ENCODE peak calls at places on chromosomes 12 and 14, in six cellular contexts. R is HCT116, M is fibroblast of lung, S is neuronal stem cell, O is GM23338, D is trophoblast cell. E is an unnamed sample.
A peak's percentile ranks its signal among the peaks of the same experiment; 100 is the strongest.

GRCh38 chr12:23204933-23205778 is 580.2 kb downstream of the ETNK1 start:
- DNase-seq in R (peak; percentile 6), M (peak; percentile 79), S (peak; percentile 50), O (peak; percentile 72), D (peak; percentile 73), E (peak; percentile 67)

GRCh38 chr14:60670994-60671393 is 21.7 kb upstream of the SIX1 start:
- DNase-seq in R (no peak), M (no peak), S (no peak), O (no peak), D (no peak), E (no peak)

GRCh38 chr12:107435072-107435471 is 250.5 kb upstream of the PWP1 start:
- DNase-seq in R (no peak), M (no peak), S (no peak), O (peak; percentile 34), D (no peak), E (no peak)

GRCh38 chr12:47954467-47955045 is 8.8 kb upstream of the TMEM106C start:
- DNase-seq in R (no peak), M (no peak), S (no peak), O (no peak), D (peak; percentile 94), E (no peak)

GRCh38 chr14:99183716-99184115 is 88.3 kb downstream of the BCL11B start:
- DNase-seq in R (no peak), M (no peak), S (no peak), O (no peak), D (no peak), E (no peak)

GRCh38 chr14:80850197-80850814 is 91.2 kb downstream of the CEP128 start:
- DNase-seq in R (peak; percentile 21), M (peak; percentile 76), S (peak; percentile 17), O (peak; percentile 54), D (peak; percentile 76), E (peak; percentile 41)

GRCh38 chr12:57883700-57884099 is 37.2 kb upstream of the CTDSP2 start:
- DNase-seq in R (no peak), M (no peak), S (no peak), O (no peak), D (no peak), E (no peak)

GRCh38 chr12:66823857-66824570 is 145.1 kb upstream of the GRIP1 start:
- DNase-seq in R (no peak), M (no peak), S (no peak), O (no peak), D (peak; percentile 95), E (no peak)

GRCh38 chr12:132558861-132559623 is 51.3 kb downstream of the LRCOL1 start:
- DNase-seq in R (no peak), M (no peak), S (no peak), O (no peak), D (peak; percentile 24), E (peak; percentile 40)

GRCh38 chr12:14185441-14186192 is 179.9 kb upstream of the ATF7IP start:
- DNase-seq in R (peak; percentile 39), M (peak; percentile 37), S (peak; percentile 57), O (peak; percentile 93), D (peak; percentile 82), E (peak; percentile 75)

GRCh38 chr12:38898001-38898684 is 7.2 kb downstream of the CPNE8 start:
- DNase-seq in R (no peak), M (no peak), S (no peak), O (peak; percentile 88), D (peak; percentile 94), E (no peak)

GRCh38 chr12:96034631-96035282 is 630 bp downstream of the LTA4H start:
- DNase-seq in R (no peak), M (peak; percentile 45), S (peak; percentile 31), O (peak; percentile 58), D (peak; percentile 18), E (peak; percentile 32)

GRCh38 chr12:64142382-64142781 is 79.7 kb downstream of the KICS2 start:
- DNase-seq in R (no peak), M (no peak), S (no peak), O (no peak), D (no peak), E (no peak)

GRCh38 chr12:130953783-130954543 is at the start of gene ADGRD1:
- DNase-seq in R (no peak), M (peak; percentile 85), S (no peak), O (peak; percentile 38), D (peak; percentile 18), E (no peak)

GRCh38 chr14:23650506-23650905 is 14.3 kb downstream of the DHRS2 start:
- DNase-seq in R (no peak), M (no peak), S (no peak), O (no peak), D (no peak), E (no peak)

GRCh38 chr12:14938301-14938700 is at the start of gene ERP27:
- DNase-seq in R (no peak), M (no peak), S (no peak), O (no peak), D (peak; percentile 64), E (no peak)

GRCh38 chr12:30902001-30902400 is 24.5 kb upstream of the TSPAN11 start:
- DNase-seq in R (no peak), M (no peak), S (no peak), O (no peak), D (no peak), E (no peak)

GRCh38 chr12:130807309-130807708 is 31.7 kb downstream of the STX2 start:
- DNase-seq in R (no peak), M (no peak), S (no peak), O (no peak), D (no peak), E (no peak)

DNA sequence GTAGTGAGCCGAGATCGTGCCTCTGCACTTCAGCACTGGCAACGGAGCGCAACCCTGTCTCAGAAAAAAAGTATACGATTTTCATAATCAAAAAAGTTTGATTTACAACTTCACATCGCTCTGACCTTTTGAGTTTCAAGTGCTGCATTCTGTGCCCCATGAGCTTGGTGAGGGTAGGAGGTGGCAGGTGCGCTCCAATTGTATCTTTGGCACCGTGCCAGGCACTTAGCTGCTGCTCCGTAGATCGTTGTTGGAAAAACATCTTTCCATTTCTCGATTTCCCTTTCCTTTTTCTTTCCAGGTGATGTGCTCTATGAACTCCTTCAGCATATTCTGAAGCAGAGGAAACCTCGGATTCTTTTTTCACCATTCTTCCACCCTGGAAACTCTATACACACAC is 203.7 kb downstream of the ETV6 start:
- DNase-seq in R (no peak), M (no peak), S (no peak), O (no peak), D (no peak), E (no peak)
- H3K4me2 ChIP-seq in R (no peak overlapping the region), M (no peak overlapping the region), S (no peak overlapping the region), O (no peak overlapping the region), D (no peak overlapping the region), E (no peak overlapping the region)

DNA sequence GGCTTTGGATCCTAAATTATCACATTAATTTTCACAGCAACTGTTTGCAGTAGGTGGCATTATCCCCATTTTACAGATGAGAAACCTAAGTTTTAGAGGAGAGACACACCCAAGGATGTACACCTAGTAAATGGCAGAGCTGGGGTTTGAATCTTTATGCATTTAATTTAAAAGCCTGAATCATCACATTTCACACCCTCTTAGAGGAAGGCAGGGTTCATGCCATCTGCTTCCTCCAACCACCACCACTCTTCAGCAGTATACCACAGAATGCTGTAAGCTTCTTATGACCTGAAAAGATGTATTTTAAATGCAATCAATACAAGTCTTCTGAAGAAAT is 90.3 kb downstream of the CRADD start:
- DNase-seq in R (no peak), M (no peak), S (no peak), O (no peak), D (no peak), E (no peak)
- H2AFZ ChIP-seq in R (no peak overlapping the region), M (no peak overlapping the region), S (no peak overlapping the region), O (no peak overlapping the region), D (no peak overlapping the region), E (no peak overlapping the region)

GRCh38 chr14:53331247-53331646 is 178.1 kb upstream of the DDHD1 start:
- DNase-seq in R (no peak), M (peak; percentile 60), S (no peak), O (no peak), D (no peak), E (no peak)

GRCh38 chr14:53331921-53332320 is 178.8 kb upstream of the DDHD1 start:
- DNase-seq in R (no peak), M (peak; percentile 30), S (no peak), O (no peak), D (no peak), E (no peak)

GRCh38 chr14:53333809-53334208 is 180.7 kb upstream of the DDHD1 start:
- DNase-seq in R (no peak), M (no peak), S (no peak), O (no peak), D (no peak), E (no peak)

GRCh38 chr14:53327716-53328115 is 174.6 kb upstream of the DDHD1 start:
- DNase-seq in R (no peak), M (peak; percentile 81), S (no peak), O (no peak), D (peak; percentile 65), E (no peak)

DNA sequence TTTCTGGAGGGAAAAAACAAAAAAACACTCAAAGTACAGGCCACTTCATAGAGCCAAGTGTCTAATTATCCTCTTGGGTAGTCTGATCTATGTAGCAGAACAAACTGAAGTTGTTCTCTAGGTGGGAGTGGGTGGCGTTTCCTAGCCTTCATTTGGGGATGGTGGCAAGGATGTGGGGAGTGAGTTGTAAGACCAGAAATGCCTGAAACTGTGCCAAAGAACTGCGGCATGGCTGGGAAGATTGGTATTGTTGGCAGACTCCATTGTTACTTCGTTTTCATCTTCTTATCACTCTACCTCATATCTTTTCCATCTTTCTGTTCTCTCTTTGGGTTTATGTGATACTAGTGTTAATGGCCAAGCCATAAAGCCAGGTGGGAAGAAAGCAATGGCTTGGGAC is 177.3 kb upstream of the DDHD1 start:
- DNase-seq in R (no peak), M (no peak), S (no peak), O (no peak), D (no peak), E (no peak)
- H3K4me2 ChIP-seq in R (no peak overlapping the region), M (no peak overlapping the region), S (no peak overlapping the region), O (no peak overlapping the region), D (no peak overlapping the region), E (no peak overlapping the region)

GRCh38 chr14:93057586-93058280 is 58.0 kb downstream of the ITPK1 start:
- DNase-seq in R (no peak), M (no peak), S (no peak), O (no peak), D (no peak), E (no peak)
- H2AFZ ChIP-seq in R (no peak overlapping the region), M (no peak overlapping the region), S (no peak overlapping the region), O (no peak overlapping the region), D (no peak overlapping the region), E (no peak overlapping the region)

GRCh38 chr12:54159140-54159539 is 29.6 kb downstream of the SMUG1 start:
- DNase-seq in R (peak; percentile 50), M (no peak), S (no peak), O (peak; percentile 94), D (peak; percentile 19), E (peak; percentile 66)
- H3K4me2 ChIP-seq in R (peak overlapping the region; percentile 65), M (no peak overlapping the region), S (peak overlapping the region; percentile 29), O (peak overlapping the region; percentile 70), D (no peak overlapping the region), E (peak overlapping the region; percentile 53)

DNA sequence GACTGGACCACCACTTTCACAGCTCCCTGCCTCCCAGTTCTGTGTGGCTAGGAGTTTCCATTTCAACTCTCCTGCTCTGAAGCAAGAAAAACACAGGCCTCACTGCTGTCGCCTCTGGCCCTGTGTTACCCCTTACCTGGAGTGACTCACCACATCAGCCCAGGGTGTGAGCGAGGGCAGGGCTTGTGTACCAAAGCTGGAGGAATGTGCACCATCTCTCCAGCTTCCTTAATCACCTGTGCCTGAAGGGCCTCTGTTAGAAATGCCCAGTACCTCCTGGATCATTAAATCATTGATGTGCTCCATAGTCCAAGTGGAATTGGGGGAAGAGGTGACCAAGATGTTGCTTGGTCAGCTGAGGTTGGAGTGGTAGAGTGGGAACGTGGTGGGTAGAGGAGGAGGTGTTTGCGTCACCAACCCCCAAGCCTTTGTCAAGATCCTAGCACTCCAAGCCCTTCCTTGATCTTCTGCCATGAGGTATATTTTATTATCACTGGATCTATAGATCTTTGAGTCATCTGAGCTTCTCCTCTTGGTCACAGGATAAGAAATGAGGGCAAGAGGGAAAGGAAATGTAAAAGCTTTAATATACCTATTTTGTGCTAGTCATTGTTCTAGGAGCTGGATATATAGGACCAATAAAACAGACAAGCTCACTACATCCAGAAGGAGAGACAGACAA is 51.3 kb downstream of the SSPN start:
- DNase-seq in R (peak; percentile 39), M (no peak), S (no peak), O (no peak), D (peak; percentile 77), E (no peak)
- H2AFZ ChIP-seq in R (no peak overlapping the region), M (no peak overlapping the region), S (no peak overlapping the region), O (peak overlapping the region; percentile 47), D (no peak overlapping the region), E (no peak overlapping the region)

E was measured in OCI-LY7.